ENCODE peak calls at places on chromosomes 12 and 14, in nine cellular contexts. One of them, this sample, is unnamed. For H3K36me3 and H3K4me1, the result is how much of the 10 kb centered on the place peaks cover.

GRCh38 chr14:80587096-80587724 is 354.3 kb downstream of the CEP128 start:
- DNase-seq in mesendoderm: peak
- DNase-seq in tibial nerve: no peak
- DNase-seq in fibroblast of lung: peak
- DNase-seq in CD8-positive, alpha-beta memory T cell: peak
- DNase-seq in heart left ventricle: no peak
- DNase-seq in NT2/D1: no peak
- DNase-seq in HCT116: peak
- DNase-seq in endothelial cell of umbilical vein: peak
- DNase-seq in this sample: no peak

GRCh38 chr14:91257328-91258020 is 13.0 kb upstream of the GPR68 start:
- DNase-seq in mesendoderm: peak
- DNase-seq in tibial nerve: no peak
- DNase-seq in fibroblast of lung: no peak
- DNase-seq in CD8-positive, alpha-beta memory T cell: no peak
- DNase-seq in heart left ventricle: no peak
- DNase-seq in NT2/D1: no peak
- DNase-seq in HCT116: no peak
- DNase-seq in endothelial cell of umbilical vein: no peak
- DNase-seq in this sample: no peak

GRCh38 chr12:108400900-108401480 is 61.9 kb upstream of the CMKLR1 start:
- DNase-seq in mesendoderm: no peak
- DNase-seq in tibial nerve: no peak
- DNase-seq in fibroblast of lung: no peak
- DNase-seq in CD8-positive, alpha-beta memory T cell: no peak
- DNase-seq in heart left ventricle: no peak
- DNase-seq in NT2/D1: no peak
- DNase-seq in HCT116: no peak
- DNase-seq in endothelial cell of umbilical vein: no peak
- DNase-seq in this sample: no peak

GRCh38 chr12:12505544-12506501 is 56.8 kb downstream of the DUSP16 start:
- DNase-seq in mesendoderm: peak
- DNase-seq in tibial nerve: peak
- DNase-seq in fibroblast of lung: peak
- DNase-seq in CD8-positive, alpha-beta memory T cell: no peak
- DNase-seq in heart left ventricle: no peak
- DNase-seq in NT2/D1: no peak
- DNase-seq in HCT116: no peak
- DNase-seq in endothelial cell of umbilical vein: peak
- DNase-seq in this sample: peak

GRCh38 chr14:55580401-55581010 is 499 bp downstream of the KTN1 start:
- DNase-seq in mesendoderm: no peak
- DNase-seq in tibial nerve: no peak
- DNase-seq in fibroblast of lung: no peak
- DNase-seq in CD8-positive, alpha-beta memory T cell: peak
- DNase-seq in heart left ventricle: peak
- DNase-seq in NT2/D1: no peak
- DNase-seq in HCT116: no peak
- DNase-seq in endothelial cell of umbilical vein: peak
- DNase-seq in this sample: peak

GRCh38 chr12:6141048-6141447 is 16.6 kb upstream of the VWF start:
- DNase-seq in mesendoderm: no peak
- DNase-seq in tibial nerve: peak
- DNase-seq in fibroblast of lung: no peak
- DNase-seq in CD8-positive, alpha-beta memory T cell: no peak
- DNase-seq in heart left ventricle: no peak
- DNase-seq in NT2/D1: no peak
- DNase-seq in HCT116: no peak
- DNase-seq in endothelial cell of umbilical vein: peak
- DNase-seq in this sample: no peak

GRCh38 chr14:90288646-90289355 is 32.4 kb downstream of the PSMC1 start:
- DNase-seq in mesendoderm: no peak
- DNase-seq in tibial nerve: no peak
- DNase-seq in fibroblast of lung: no peak
- DNase-seq in CD8-positive, alpha-beta memory T cell: no peak
- DNase-seq in heart left ventricle: peak
- DNase-seq in NT2/D1: no peak
- DNase-seq in HCT116: no peak
- DNase-seq in endothelial cell of umbilical vein: peak
- DNase-seq in this sample: no peak

GRCh38 chr12:18805516-18806248 is 67.8 kb downstream of the CAPZA3 start:
- DNase-seq in mesendoderm: peak
- DNase-seq in tibial nerve: no peak
- DNase-seq in fibroblast of lung: no peak
- DNase-seq in CD8-positive, alpha-beta memory T cell: no peak
- DNase-seq in heart left ventricle: no peak
- DNase-seq in NT2/D1: peak
- DNase-seq in HCT116: no peak
- DNase-seq in endothelial cell of umbilical vein: no peak
- DNase-seq in this sample: no peak

GRCh38 chr12:109680521-109681030 is 33.0 kb upstream of the FAM222A start:
- DNase-seq in mesendoderm: no peak
- DNase-seq in tibial nerve: no peak
- DNase-seq in fibroblast of lung: no peak
- DNase-seq in CD8-positive, alpha-beta memory T cell: no peak
- DNase-seq in heart left ventricle: no peak
- DNase-seq in NT2/D1: no peak
- DNase-seq in HCT116: no peak
- DNase-seq in endothelial cell of umbilical vein: no peak
- DNase-seq in this sample: no peak

GRCh38 chr14:106204063-106204462 is 677.7 kb downstream of the TMEM121 start:
- DNase-seq in mesendoderm: no peak
- DNase-seq in tibial nerve: no peak
- DNase-seq in fibroblast of lung: no peak
- DNase-seq in CD8-positive, alpha-beta memory T cell: no peak
- DNase-seq in heart left ventricle: no peak
- DNase-seq in NT2/D1: no peak
- DNase-seq in HCT116: no peak
- DNase-seq in endothelial cell of umbilical vein: no peak
- DNase-seq in this sample: no peak

GRCh38 chr14:90629471-90629870 is 186.8 kb downstream of the TTC7B start:
- DNase-seq in mesendoderm: no peak
- DNase-seq in tibial nerve: no peak
- DNase-seq in fibroblast of lung: peak
- DNase-seq in CD8-positive, alpha-beta memory T cell: no peak
- DNase-seq in heart left ventricle: no peak
- DNase-seq in NT2/D1: no peak
- DNase-seq in HCT116: no peak
- DNase-seq in endothelial cell of umbilical vein: no peak
- DNase-seq in this sample: no peak

GRCh38 chr12:49410833-49411232 is 43.6 kb downstream of the SPATS2 start:
- DNase-seq in mesendoderm: no peak
- DNase-seq in tibial nerve: no peak
- DNase-seq in fibroblast of lung: no peak
- DNase-seq in CD8-positive, alpha-beta memory T cell: no peak
- DNase-seq in heart left ventricle: no peak
- DNase-seq in NT2/D1: no peak
- DNase-seq in HCT116: no peak
- DNase-seq in endothelial cell of umbilical vein: no peak
- DNase-seq in this sample: no peak

GRCh38 chr14:32435411-32435810 is 106.3 kb downstream of the AKAP6 start:
- DNase-seq in mesendoderm: peak
- DNase-seq in tibial nerve: no peak
- DNase-seq in fibroblast of lung: no peak
- DNase-seq in CD8-positive, alpha-beta memory T cell: no peak
- DNase-seq in heart left ventricle: no peak
- DNase-seq in NT2/D1: no peak
- DNase-seq in HCT116: no peak
- DNase-seq in endothelial cell of umbilical vein: no peak
- DNase-seq in this sample: no peak

GRCh38 chr14:70718383-70719123 is 76.8 kb downstream of the TTC9 start:
- DNase-seq in mesendoderm: no peak
- DNase-seq in tibial nerve: no peak
- DNase-seq in fibroblast of lung: no peak
- DNase-seq in CD8-positive, alpha-beta memory T cell: no peak
- DNase-seq in heart left ventricle: no peak
- DNase-seq in NT2/D1: no peak
- DNase-seq in HCT116: no peak
- DNase-seq in endothelial cell of umbilical vein: no peak
- DNase-seq in this sample: no peak

GRCh38 chr12:2613674-2614073 is 181.1 kb upstream of the FKBP4 start:
- DNase-seq in mesendoderm: no peak
- DNase-seq in tibial nerve: peak
- DNase-seq in fibroblast of lung: peak
- DNase-seq in CD8-positive, alpha-beta memory T cell: no peak
- DNase-seq in heart left ventricle: peak
- DNase-seq in NT2/D1: no peak
- DNase-seq in HCT116: peak
- DNase-seq in endothelial cell of umbilical vein: peak
- DNase-seq in this sample: peak

GRCh38 chr12:71252473-71252872 is 94.7 kb upstream of the TSPAN8 start:
- DNase-seq in mesendoderm: no peak
- DNase-seq in tibial nerve: no peak
- DNase-seq in fibroblast of lung: no peak
- DNase-seq in CD8-positive, alpha-beta memory T cell: no peak
- DNase-seq in heart left ventricle: no peak
- DNase-seq in NT2/D1: no peak
- DNase-seq in HCT116: no peak
- DNase-seq in endothelial cell of umbilical vein: no peak
- DNase-seq in this sample: no peak

GRCh38 chr14:100382106-100382455 is 58.9 kb downstream of the SLC25A47 start:
- DNase-seq in mesendoderm: no peak
- DNase-seq in tibial nerve: no peak
- DNase-seq in fibroblast of lung: no peak
- DNase-seq in CD8-positive, alpha-beta memory T cell: no peak
- DNase-seq in heart left ventricle: no peak
- DNase-seq in NT2/D1: no peak
- DNase-seq in HCT116: no peak
- DNase-seq in endothelial cell of umbilical vein: no peak
- DNase-seq in this sample: no peak

DNA sequence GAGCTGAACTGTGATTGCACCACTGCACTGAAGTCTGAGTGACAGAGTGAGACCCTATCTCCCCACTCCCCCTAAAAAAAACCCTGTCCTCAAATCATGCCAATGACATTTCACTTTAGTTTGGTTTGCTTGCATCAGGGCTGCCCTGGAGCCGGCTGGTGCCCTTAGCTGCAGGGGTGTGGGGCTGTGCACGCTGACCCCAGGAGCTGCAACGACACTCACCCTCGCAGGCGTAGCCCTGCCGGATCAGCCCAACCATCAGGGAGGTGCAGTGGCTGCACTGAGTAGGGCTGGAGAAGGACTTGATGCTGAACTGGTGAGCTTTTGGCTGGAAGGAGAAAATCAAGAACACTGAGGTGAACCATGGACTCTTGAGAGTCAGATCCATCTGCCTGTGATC is 29.8 kb downstream of the AMN start:
- DNase-seq in mesendoderm: no peak
- DNase-seq in tibial nerve: no peak
- DNase-seq in fibroblast of lung: no peak
- DNase-seq in CD8-positive, alpha-beta memory T cell: no peak
- DNase-seq in heart left ventricle: no peak
- DNase-seq in NT2/D1: no peak
- DNase-seq in HCT116: no peak
- DNase-seq in endothelial cell of umbilical vein: no peak
- DNase-seq in this sample: no peak
- H3K36me3 ChIP-seq in mesendoderm: under half
- H3K36me3 ChIP-seq in tibial nerve: half or more
- H3K36me3 ChIP-seq in fibroblast of lung: under half
- H3K36me3 ChIP-seq in CD8-positive, alpha-beta memory T cell: under half
- H3K36me3 ChIP-seq in heart left ventricle: half or more
- H3K36me3 ChIP-seq in NT2/D1: half or more
- H3K36me3 ChIP-seq in HCT116: under half
- H3K36me3 ChIP-seq in endothelial cell of umbilical vein: under half
- H3K36me3 ChIP-seq in this sample: under half

DNA sequence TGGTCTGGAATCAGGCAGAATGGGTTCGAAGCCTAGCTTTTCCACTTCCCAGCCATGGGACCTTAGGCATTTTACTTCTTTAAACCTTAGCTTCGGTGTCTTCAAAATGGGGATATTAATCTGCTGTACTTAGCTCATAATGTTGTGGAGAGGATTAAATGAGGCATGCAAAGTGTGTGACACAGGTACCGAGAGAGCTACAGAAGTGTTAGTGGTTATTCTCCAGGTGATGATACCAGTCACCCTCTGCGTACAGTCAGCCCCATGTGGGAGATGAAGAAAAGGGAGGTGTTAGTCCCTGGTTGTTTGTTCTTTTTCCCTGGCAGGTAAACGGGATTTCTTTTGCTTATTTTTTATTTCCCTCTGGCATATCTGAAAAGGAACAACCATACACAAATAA is 212.1 kb downstream of the PHLDA1 start:
- DNase-seq in mesendoderm: no peak
- DNase-seq in tibial nerve: no peak
- DNase-seq in fibroblast of lung: no peak
- DNase-seq in CD8-positive, alpha-beta memory T cell: no peak
- DNase-seq in heart left ventricle: no peak
- DNase-seq in NT2/D1: no peak
- DNase-seq in HCT116: no peak
- DNase-seq in endothelial cell of umbilical vein: no peak
- DNase-seq in this sample: no peak
- H3K4me1 ChIP-seq in mesendoderm: under half
- H3K4me1 ChIP-seq in tibial nerve: under half
- H3K4me1 ChIP-seq in fibroblast of lung: under half
- H3K4me1 ChIP-seq in CD8-positive, alpha-beta memory T cell: under half
- H3K4me1 ChIP-seq in heart left ventricle: under half
- H3K4me1 ChIP-seq in NT2/D1: under half
- H3K4me1 ChIP-seq in HCT116: half or more
- H3K4me1 ChIP-seq in endothelial cell of umbilical vein: under half
- H3K4me1 ChIP-seq in this sample: under half

GRCh38 chr14:23562822-23563472 is 4.6 kb downstream of the AP1G2 start:
- DNase-seq in mesendoderm: peak
- DNase-seq in tibial nerve: peak
- DNase-seq in fibroblast of lung: peak
- DNase-seq in CD8-positive, alpha-beta memory T cell: peak
- DNase-seq in heart left ventricle: no peak
- DNase-seq in NT2/D1: no peak
- DNase-seq in HCT116: no peak
- DNase-seq in endothelial cell of umbilical vein: peak
- DNase-seq in this sample: no peak
- H3K36me3 ChIP-seq in mesendoderm: under half
- H3K36me3 ChIP-seq in tibial nerve: under half
- H3K36me3 ChIP-seq in fibroblast of lung: under half
- H3K36me3 ChIP-seq in CD8-positive, alpha-beta memory T cell: half or more
- H3K36me3 ChIP-seq in heart left ventricle: half or more
- H3K36me3 ChIP-seq in NT2/D1: half or more
- H3K36me3 ChIP-seq in HCT116: under half
- H3K36me3 ChIP-seq in endothelial cell of umbilical vein: under half
- H3K36me3 ChIP-seq in this sample: under half

DNA sequence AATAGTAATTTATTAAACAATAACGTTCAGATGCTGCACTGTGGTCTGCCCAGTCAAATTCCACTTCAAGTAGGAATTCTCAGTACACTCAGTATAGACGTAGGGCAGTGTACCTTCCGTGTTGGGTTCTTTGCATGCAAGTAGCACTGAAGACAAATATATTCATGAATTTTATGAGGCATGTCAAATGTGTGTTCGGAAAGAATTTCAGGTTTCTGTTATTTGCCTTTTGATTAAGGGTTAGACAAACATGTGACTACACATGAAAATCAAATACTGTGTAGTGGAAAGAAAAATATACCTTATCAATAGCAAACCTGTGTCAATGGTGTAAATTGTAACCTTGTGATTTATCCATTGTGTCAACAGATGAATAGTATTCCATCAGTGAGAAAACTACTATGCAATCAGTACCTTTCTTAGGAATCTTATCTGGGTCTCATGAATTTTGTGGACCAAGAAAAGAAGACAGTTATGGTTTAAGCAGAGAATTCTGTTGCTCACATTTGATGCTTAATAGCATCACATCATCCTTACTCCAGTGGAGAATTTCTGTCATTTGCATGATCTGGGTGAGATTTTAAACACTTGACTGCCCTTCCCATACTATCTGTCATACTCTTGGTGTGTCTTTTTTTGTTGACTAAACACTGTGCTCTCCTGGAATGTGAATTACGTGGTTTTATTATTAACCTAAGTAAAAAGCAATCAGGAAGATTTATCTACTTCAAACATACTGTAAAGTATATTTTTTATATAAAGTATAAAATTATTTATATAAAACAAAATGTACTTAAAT is 13.3 kb downstream of the TMEM260 start:
- DNase-seq in mesendoderm: no peak
- DNase-seq in tibial nerve: no peak
- DNase-seq in fibroblast of lung: no peak
- DNase-seq in CD8-positive, alpha-beta memory T cell: no peak
- DNase-seq in heart left ventricle: no peak
- DNase-seq in NT2/D1: no peak
- DNase-seq in HCT116: no peak
- DNase-seq in endothelial cell of umbilical vein: no peak
- DNase-seq in this sample: no peak
- H3K4me1 ChIP-seq in mesendoderm: under half
- H3K4me1 ChIP-seq in tibial nerve: under half
- H3K4me1 ChIP-seq in fibroblast of lung: under half
- H3K4me1 ChIP-seq in CD8-positive, alpha-beta memory T cell: under half
- H3K4me1 ChIP-seq in heart left ventricle: under half
- H3K4me1 ChIP-seq in NT2/D1: under half
- H3K4me1 ChIP-seq in HCT116: under half
- H3K4me1 ChIP-seq in endothelial cell of umbilical vein: under half
- H3K4me1 ChIP-seq in this sample: under half

This sample was measured in uterus.